ENCODE peak calls at places on chromosomes 6 and 20, in seven cellular contexts. T, G, U, I, C, E and O are unnamed samples.
A peak's percentile ranks its signal among the peaks of the same experiment; 100 is the strongest.

GRCh38 chr6:17022604-17023003 is 79.2 kb upstream of the STMND1 start:
- DNase-seq in E (no peak), C (no peak), T (no peak), G (no peak), U (no peak), I (no peak), O (no peak)

GRCh38 chr20:1185316-1185741 is 548 bp upstream of the TMEM74B start:
- DNase-seq in E (no peak), T (peak; percentile 7), C (no peak), G (no peak), I (no peak), U (no peak), O (no peak)

GRCh38 chr20:63370623-63371176 is 9.6 kb upstream of the CHRNA4 start:
- DNase-seq in U (no peak), T (no peak), I (no peak), E (no peak), G (no peak), C (no peak), O (no peak)

GRCh38 chr6:148144917-148145521 is 197.6 kb upstream of the SASH1 start:
- DNase-seq in E (peak; percentile 31), G (peak; percentile 32), U (peak; percentile 66), I (peak; percentile 77), C (peak; percentile 86), T (peak; percentile 73), O (peak; percentile 70)

GRCh38 chr6:1062786-1063545 is 248.9 kb upstream of the FOXQ1 start:
- DNase-seq in C (no peak), I (peak; percentile 8), U (no peak), G (no peak), E (peak; percentile 9), T (peak; percentile 39), O (no peak)

GRCh38 chr6:21046276-21046675 is 512.0 kb downstream of the CDKAL1 start:
- DNase-seq in E (no peak), T (no peak), C (no peak), U (no peak), G (no peak), I (no peak), O (no peak)

GRCh38 chr20:63577317-63577894 is 3.4 kb upstream of the HELZ2 start:
- DNase-seq in G (no peak), U (peak; percentile 80), C (peak; percentile 83), T (no peak), E (no peak), I (no peak), O (peak; percentile 75)

GRCh38 chr6:40586800-40587201 is 363 bp downstream of the LRFN2 start:
- DNase-seq in T (no peak), I (no peak), U (peak; percentile 24), E (no peak), G (no peak), C (peak; percentile 51), O (no peak)

GRCh38 chr6:149938571-149939462 is 3.0 kb upstream of the ULBP2 start:
- DNase-seq in I (peak; percentile 45), U (no peak), E (no peak), G (no peak), C (no peak), T (peak; percentile 13), O (no peak)